ENCODE peak calls at places on chromosomes 5 and 9, in six cellular contexts. F, A, C, Y, V and S are unnamed samples.

GRCh38 chr5:4879693-4880303 is 260.3 kb upstream of the ADAMTS16 start:
- DNase-seq in F (peak; percentile 74), V (peak; percentile 78), A (peak; percentile 73), C (peak; percentile 81), Y (peak; percentile 53), S (peak; percentile 19)

GRCh38 chr5:78361226-78361993 is 993 bp downstream of the SCAMP1 start:
- DNase-seq in A (peak; percentile 28), C (peak; percentile 49), Y (peak; percentile 64), F (peak; percentile 84), V (no peak), S (no peak)

GRCh38 chr5:151448038-151448985 is 909 bp downstream of the SLC36A1 start:
- DNase-seq in A (no peak), F (peak; percentile 8), Y (peak; percentile 18), V (peak; percentile 60), C (peak; percentile 2), S (no peak)

GRCh38 chr9:70156729-70157128 is 102.0 kb upstream of the SMC5 start:
- DNase-seq in V (no peak), A (no peak), Y (peak; percentile 75), F (peak; percentile 12), C (peak; percentile 38), S (no peak)

GRCh38 chr9:89810434-89810833 is 205.6 kb downstream of the GADD45G start:
- DNase-seq in A (no peak), Y (no peak), V (no peak), F (no peak), C (peak; percentile 12), S (no peak)

GRCh38 chr9:120937127-120937526 is 10.5 kb upstream of the TRAF1 start:
- DNase-seq in Y (no peak), C (no peak), A (peak; percentile 34), F (no peak), V (no peak), S (no peak)

GRCh38 chr9:135616621-135617537 is 22.5 kb downstream of the GLT6D1 start:
- DNase-seq in F (no peak), Y (no peak), C (no peak), A (no peak), V (no peak), S (no peak)

GRCh38 chr5:1268056-1268455 is 26.8 kb downstream of the TERT start:
- DNase-seq in F (no peak), V (no peak), C (no peak), A (no peak), Y (no peak), S (no peak)

GRCh38 chr5:135271533-135272310 is 127.3 kb downstream of the MACROH2A1 start:
- DNase-seq in V (no peak), F (peak; percentile 21), A (no peak), C (peak; percentile 65), Y (no peak), S (no peak)

GRCh38 chr5:11719888-11720481 is 184.3 kb downstream of the CTNND2 start:
- DNase-seq in V (no peak), Y (peak; percentile 7), F (peak; percentile 34), C (no peak), A (peak; percentile 20), S (peak; percentile 12)

GRCh38 chr9:136527721-136528710 is 17.8 kb downstream of the NOTCH1 start:
- DNase-seq in Y (peak; percentile 15), V (peak; percentile 81), C (no peak), A (no peak), F (no peak), S (no peak)

GRCh38 chr9:134636142-134636507 is 5.5 kb upstream of the COL5A1 start:
- DNase-seq in Y (no peak), V (peak; percentile 21), F (no peak), C (no peak), A (peak; percentile 8), S (no peak)

GRCh38 chr5:148471379-148471778 is 87.6 kb downstream of the FBXO38 start:
- DNase-seq in Y (peak; percentile 66), F (peak; percentile 17), C (no peak), A (no peak), V (no peak), S (no peak)

DNA sequence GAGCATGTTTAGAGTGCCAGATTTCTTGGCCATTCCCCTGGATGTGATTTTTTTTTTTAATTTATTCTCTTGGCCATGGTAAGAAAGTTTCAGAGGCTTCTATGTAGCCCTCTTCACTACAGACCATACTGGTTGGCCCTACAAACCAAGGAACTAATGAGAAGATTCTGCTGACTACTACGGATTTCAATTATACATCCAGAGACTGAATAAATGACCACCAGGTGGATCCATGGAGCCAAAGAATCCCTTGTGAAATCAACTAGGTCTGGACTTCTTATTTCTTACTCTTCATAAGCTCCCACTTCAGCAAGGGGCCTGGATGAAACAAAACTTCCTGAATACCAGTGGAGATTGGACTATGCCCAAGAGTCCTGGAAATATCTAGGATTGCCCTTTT is 27.6 kb downstream of the ZNF622 start:
- DNase-seq in V (no peak), Y (peak; percentile 35), C (peak; percentile 6), A (no peak), F (peak; percentile 24), S (no peak)
- TF ChIP-seq CTCF in V (no peak), Y (peak; percentile 14), C (peak; percentile 27), A (peak; percentile 35), F (peak; percentile 18), S (no peak)

GRCh38 chr9:99637640-99638039 is 184.0 kb upstream of the NR4A3 start:
- DNase-seq in C (no peak), F (no peak), A (no peak), V (no peak), Y (no peak), S (no peak)
- H3K4me3 ChIP-seq in C (no peak overlapping the region), F (no peak overlapping the region), A (no peak overlapping the region), V (no peak overlapping the region), Y (no peak overlapping the region), S (no peak overlapping the region)

DNA sequence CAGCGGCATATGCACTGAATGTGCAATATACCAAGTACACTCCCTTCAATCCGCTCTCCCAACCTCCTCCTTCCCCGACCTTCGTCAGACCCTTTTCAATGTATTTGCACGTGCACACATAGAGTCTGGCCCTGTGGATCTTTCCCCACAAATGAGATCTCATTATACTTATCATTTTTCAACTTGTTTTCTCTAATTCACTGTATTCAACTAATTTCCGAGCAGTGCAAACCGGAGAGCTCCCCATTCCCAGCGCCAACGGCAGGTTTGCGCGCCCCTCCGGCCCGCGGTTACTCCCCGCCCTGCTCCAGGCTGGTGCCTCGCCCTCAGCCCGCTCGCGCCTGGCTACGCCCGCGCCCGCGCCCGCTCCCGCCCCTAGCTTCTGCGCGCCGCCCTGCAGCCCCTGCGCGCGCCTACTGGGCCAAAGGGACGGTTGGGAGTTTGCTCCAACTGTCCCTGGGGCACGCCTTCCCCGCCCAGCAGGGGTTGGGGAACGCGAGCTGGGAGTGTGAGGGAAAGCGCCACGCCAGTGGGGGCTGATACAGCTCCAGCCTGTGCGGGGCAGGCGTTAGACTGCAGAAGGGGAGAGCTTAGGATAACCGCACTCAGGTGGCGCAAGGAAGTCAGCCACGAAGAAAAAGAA is 3.3 kb upstream of the CDC20B start:
- DNase-seq in F (no peak), C (no peak), A (peak; percentile 24), V (peak; percentile 75), Y (no peak), S (no peak)
- TF ChIP-seq CTCF in F (no peak), C (no peak), A (peak; percentile 61), V (peak; percentile 67), Y (peak; percentile 5), S (no peak)

DNA sequence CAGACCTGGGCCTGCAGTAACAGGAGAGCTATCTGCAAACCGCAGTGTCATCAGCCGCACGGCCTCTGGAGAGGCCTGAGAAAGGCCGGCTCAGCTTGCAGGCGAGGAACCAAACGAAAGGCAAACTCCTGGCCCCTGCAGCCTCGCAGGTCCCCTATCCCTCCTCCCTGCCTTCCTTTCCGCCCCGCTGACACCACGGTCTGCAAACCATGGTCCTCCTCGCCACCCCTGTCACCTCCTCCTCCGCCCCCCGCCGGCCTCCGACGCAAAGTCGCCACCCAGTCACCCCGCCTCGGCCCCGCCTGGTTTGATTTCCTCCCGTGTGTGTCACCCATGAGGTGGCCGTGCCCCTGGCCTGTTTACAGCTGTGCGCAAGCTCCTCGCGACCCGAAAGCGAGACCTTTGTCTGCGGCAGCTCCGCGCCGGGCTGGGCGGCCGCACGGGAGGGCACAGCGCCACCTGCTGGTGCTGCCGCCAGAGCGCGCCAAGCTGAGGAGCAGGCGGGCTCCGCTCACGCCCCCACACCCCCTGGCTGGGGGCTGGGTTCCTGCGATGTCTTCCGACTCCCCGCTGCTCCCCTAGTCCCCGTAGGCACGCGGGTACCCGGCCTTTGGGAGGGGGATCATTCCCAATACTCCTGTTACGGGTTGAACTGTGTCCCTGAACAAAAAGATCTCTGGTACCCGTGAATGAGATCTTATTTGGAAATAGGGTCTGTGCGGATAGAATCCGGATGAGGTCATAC is 19.4 kb downstream of the GBGT1 start:
- DNase-seq in A (peak; percentile 56), Y (peak; percentile 57), C (peak; percentile 54), V (peak; percentile 95), F (peak; percentile 30), S (peak; percentile 86)
- H3K4me3 ChIP-seq in A (peak overlapping the region; percentile 59), Y (peak overlapping the region; percentile 41), C (peak overlapping the region; percentile 54), V (peak overlapping the region; percentile 37), F (peak overlapping the region; percentile 34), S (peak overlapping the region; percentile 47)

GRCh38 chr9:124037790-124038189 is 26.2 kb downstream of the LHX2 start:
- DNase-seq in A (no peak), F (no peak), V (no peak), C (peak; percentile 9), Y (no peak), S (no peak)

GRCh38 chr9:124040935-124041816 is 29.6 kb downstream of the LHX2 start:
- DNase-seq in V (peak; percentile 70), C (no peak), F (no peak), Y (peak; percentile 31), A (peak; percentile 62), S (no peak)

GRCh38 chr9:124040186-124040920 is 28.8 kb downstream of the LHX2 start:
- DNase-seq in C (peak; percentile 28), Y (peak; percentile 73), F (peak; percentile 72), V (no peak), A (no peak), S (no peak)

GRCh38 chr9:124038239-124038638 is 26.7 kb downstream of the LHX2 start:
- DNase-seq in A (no peak), Y (no peak), V (no peak), C (peak; percentile 20), F (no peak), S (no peak)

DNA sequence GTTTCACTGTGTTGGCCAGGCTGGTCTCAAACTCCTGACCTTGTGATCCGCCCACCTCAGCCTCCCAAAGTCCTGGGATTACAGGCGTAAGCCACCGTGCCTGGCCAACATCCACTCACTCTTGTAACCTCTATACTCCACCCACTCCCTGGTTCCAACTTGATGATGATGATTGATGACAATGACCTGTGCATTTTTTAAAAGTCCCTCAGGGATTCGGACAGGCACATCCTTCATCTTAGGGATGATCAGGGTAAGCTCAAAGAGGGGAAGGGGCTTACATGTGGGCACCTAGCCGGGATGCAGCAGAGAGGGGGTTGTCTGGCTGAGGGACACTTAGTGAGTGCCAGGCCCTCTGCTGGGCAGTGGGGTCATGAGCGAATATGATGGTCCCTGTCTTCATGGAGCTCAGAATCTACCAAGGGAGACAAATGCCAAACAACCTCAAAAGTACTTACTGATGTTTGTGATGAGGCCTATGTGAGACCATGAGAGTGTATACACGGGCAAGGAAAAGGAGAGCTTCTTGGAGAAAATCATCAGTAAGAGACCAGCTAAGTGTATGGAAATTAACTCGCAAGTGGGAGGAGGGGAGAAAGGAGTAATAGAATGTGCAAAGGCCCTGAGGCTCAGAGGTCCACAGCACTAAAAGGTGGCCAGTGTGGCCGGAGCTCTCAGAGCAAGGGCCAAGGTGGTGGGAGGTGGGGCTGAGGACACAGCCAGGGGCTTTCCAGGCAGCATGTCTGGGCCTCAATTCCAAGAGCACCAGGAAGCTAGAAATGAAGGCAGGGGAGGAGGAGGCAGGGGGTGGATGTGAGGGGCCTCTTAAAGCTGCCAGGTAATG is 27.4 kb downstream of the LHX2 start:
- DNase-seq in V (no peak), F (no peak), A (no peak), Y (no peak), C (no peak), S (no peak)
- TF ChIP-seq CTCF in V (no peak), F (peak; percentile 3), A (no peak), Y (peak; percentile 9), C (peak; percentile 5), S (no peak)